ENCODE peak calls at places on chromosomes 6 and 20, in ten cellular contexts. One of them, this sample, is unnamed.

GRCh38 chr6:167832497-167833395 is 6.0 kb downstream of the AFDN start:
- DNase-seq in neural crest cell: no peak
- DNase-seq in AG08395: no peak
- DNase-seq in effector memory CD8-positive, alpha-beta T cell: no peak
- DNase-seq in epithelial cell of proximal tubule: no peak
- DNase-seq in activated CD8-positive, alpha-beta memory T cell treated with anti-CD3 and anti-CD28 coated beads for 1 hour: no peak
- DNase-seq in stimulated activated CD8-positive, alpha-beta memory T cell treated with anti-CD3 and anti-CD28 coated beads, Interleukin-15, amount 100 ng/mL, for 24 hours: no peak
- DNase-seq in EL: no peak
- DNase-seq in HFF-Myc: no peak
- DNase-seq in A549: no peak
- DNase-seq in this sample: no peak

GRCh38 chr6:24004062-24004461 is 122.0 kb upstream of the NRSN1 start:
- DNase-seq in epithelial cell of proximal tubule: no peak
- DNase-seq in effector memory CD8-positive, alpha-beta T cell: no peak
- DNase-seq in stimulated activated CD8-positive, alpha-beta memory T cell treated with anti-CD3 and anti-CD28 coated beads, Interleukin-15, amount 100 ng/mL, for 24 hours: no peak
- DNase-seq in EL: no peak
- DNase-seq in AG08395: peak
- DNase-seq in HFF-Myc: no peak
- DNase-seq in activated CD8-positive, alpha-beta memory T cell treated with anti-CD3 and anti-CD28 coated beads for 1 hour: no peak
- DNase-seq in neural crest cell: no peak
- DNase-seq in A549: no peak
- DNase-seq in this sample: no peak

GRCh38 chr6:3894535-3895302 is 45.5 kb downstream of the FAM50B start:
- DNase-seq in stimulated activated CD8-positive, alpha-beta memory T cell treated with anti-CD3 and anti-CD28 coated beads, Interleukin-15, amount 100 ng/mL, for 24 hours: no peak
- DNase-seq in HFF-Myc: no peak
- DNase-seq in neural crest cell: no peak
- DNase-seq in effector memory CD8-positive, alpha-beta T cell: no peak
- DNase-seq in epithelial cell of proximal tubule: no peak
- DNase-seq in activated CD8-positive, alpha-beta memory T cell treated with anti-CD3 and anti-CD28 coated beads for 1 hour: no peak
- DNase-seq in A549: no peak
- DNase-seq in AG08395: no peak
- DNase-seq in EL: no peak
- DNase-seq in this sample: no peak

GRCh38 chr6:113102761-113103160 is 754.4 kb upstream of the MARCKS start:
- DNase-seq in stimulated activated CD8-positive, alpha-beta memory T cell treated with anti-CD3 and anti-CD28 coated beads, Interleukin-15, amount 100 ng/mL, for 24 hours: no peak
- DNase-seq in A549: no peak
- DNase-seq in AG08395: peak
- DNase-seq in HFF-Myc: peak
- DNase-seq in epithelial cell of proximal tubule: no peak
- DNase-seq in activated CD8-positive, alpha-beta memory T cell treated with anti-CD3 and anti-CD28 coated beads for 1 hour: no peak
- DNase-seq in effector memory CD8-positive, alpha-beta T cell: no peak
- DNase-seq in neural crest cell: no peak
- DNase-seq in EL: peak
- DNase-seq in this sample: no peak

GRCh38 chr6:167849846-167850459 is 23.2 kb downstream of the AFDN start:
- DNase-seq in activated CD8-positive, alpha-beta memory T cell treated with anti-CD3 and anti-CD28 coated beads for 1 hour: no peak
- DNase-seq in A549: peak
- DNase-seq in stimulated activated CD8-positive, alpha-beta memory T cell treated with anti-CD3 and anti-CD28 coated beads, Interleukin-15, amount 100 ng/mL, for 24 hours: no peak
- DNase-seq in EL: peak
- DNase-seq in HFF-Myc: no peak
- DNase-seq in effector memory CD8-positive, alpha-beta T cell: no peak
- DNase-seq in AG08395: no peak
- DNase-seq in neural crest cell: no peak
- DNase-seq in epithelial cell of proximal tubule: peak
- DNase-seq in this sample: peak

GRCh38 chr6:162056745-162057144 is 670.8 kb downstream of the PRKN start:
- DNase-seq in AG08395: peak
- DNase-seq in neural crest cell: no peak
- DNase-seq in EL: no peak
- DNase-seq in epithelial cell of proximal tubule: peak
- DNase-seq in A549: peak
- DNase-seq in HFF-Myc: no peak
- DNase-seq in activated CD8-positive, alpha-beta memory T cell treated with anti-CD3 and anti-CD28 coated beads for 1 hour: no peak
- DNase-seq in stimulated activated CD8-positive, alpha-beta memory T cell treated with anti-CD3 and anti-CD28 coated beads, Interleukin-15, amount 100 ng/mL, for 24 hours: no peak
- DNase-seq in effector memory CD8-positive, alpha-beta T cell: no peak
- DNase-seq in this sample: peak

GRCh38 chr6:26660096-26660425 is 515 bp upstream of the ZNF322 start:
- DNase-seq in EL: no peak
- DNase-seq in stimulated activated CD8-positive, alpha-beta memory T cell treated with anti-CD3 and anti-CD28 coated beads, Interleukin-15, amount 100 ng/mL, for 24 hours: no peak
- DNase-seq in HFF-Myc: no peak
- DNase-seq in effector memory CD8-positive, alpha-beta T cell: no peak
- DNase-seq in epithelial cell of proximal tubule: no peak
- DNase-seq in activated CD8-positive, alpha-beta memory T cell treated with anti-CD3 and anti-CD28 coated beads for 1 hour: no peak
- DNase-seq in AG08395: peak
- DNase-seq in neural crest cell: no peak
- DNase-seq in A549: peak
- DNase-seq in this sample: no peak

GRCh38 chr20:61416546-61416945 is 164.5 kb downstream of the CDH4 start:
- DNase-seq in AG08395: no peak
- DNase-seq in neural crest cell: no peak
- DNase-seq in effector memory CD8-positive, alpha-beta T cell: no peak
- DNase-seq in stimulated activated CD8-positive, alpha-beta memory T cell treated with anti-CD3 and anti-CD28 coated beads, Interleukin-15, amount 100 ng/mL, for 24 hours: no peak
- DNase-seq in EL: no peak
- DNase-seq in epithelial cell of proximal tubule: no peak
- DNase-seq in A549: no peak
- DNase-seq in activated CD8-positive, alpha-beta memory T cell treated with anti-CD3 and anti-CD28 coated beads for 1 hour: no peak
- DNase-seq in HFF-Myc: no peak
- DNase-seq in this sample: no peak

GRCh38 chr6:149150999-149151398 is 166.5 kb upstream of the TAB2 start:
- DNase-seq in effector memory CD8-positive, alpha-beta T cell: no peak
- DNase-seq in stimulated activated CD8-positive, alpha-beta memory T cell treated with anti-CD3 and anti-CD28 coated beads, Interleukin-15, amount 100 ng/mL, for 24 hours: no peak
- DNase-seq in neural crest cell: no peak
- DNase-seq in activated CD8-positive, alpha-beta memory T cell treated with anti-CD3 and anti-CD28 coated beads for 1 hour: no peak
- DNase-seq in HFF-Myc: no peak
- DNase-seq in epithelial cell of proximal tubule: no peak
- DNase-seq in A549: no peak
- DNase-seq in AG08395: no peak
- DNase-seq in EL: no peak
- DNase-seq in this sample: no peak

GRCh38 chr6:127058027-127058426 is 60.4 kb upstream of the RSPO3 start:
- DNase-seq in stimulated activated CD8-positive, alpha-beta memory T cell treated with anti-CD3 and anti-CD28 coated beads, Interleukin-15, amount 100 ng/mL, for 24 hours: no peak
- DNase-seq in AG08395: no peak
- DNase-seq in neural crest cell: no peak
- DNase-seq in HFF-Myc: peak
- DNase-seq in activated CD8-positive, alpha-beta memory T cell treated with anti-CD3 and anti-CD28 coated beads for 1 hour: no peak
- DNase-seq in A549: no peak
- DNase-seq in effector memory CD8-positive, alpha-beta T cell: no peak
- DNase-seq in epithelial cell of proximal tubule: no peak
- DNase-seq in EL: peak
- DNase-seq in this sample: no peak

GRCh38 chr6:108608453-108609275 is 47.9 kb downstream of the FOXO3 start:
- DNase-seq in neural crest cell: no peak
- DNase-seq in epithelial cell of proximal tubule: no peak
- DNase-seq in A549: no peak
- DNase-seq in HFF-Myc: no peak
- DNase-seq in activated CD8-positive, alpha-beta memory T cell treated with anti-CD3 and anti-CD28 coated beads for 1 hour: no peak
- DNase-seq in EL: no peak
- DNase-seq in AG08395: no peak
- DNase-seq in stimulated activated CD8-positive, alpha-beta memory T cell treated with anti-CD3 and anti-CD28 coated beads, Interleukin-15, amount 100 ng/mL, for 24 hours: no peak
- DNase-seq in effector memory CD8-positive, alpha-beta T cell: no peak
- DNase-seq in this sample: no peak

GRCh38 chr6:133890941-133891813 is 2.3 kb downstream of the TCF21 start:
- DNase-seq in activated CD8-positive, alpha-beta memory T cell treated with anti-CD3 and anti-CD28 coated beads for 1 hour: no peak
- DNase-seq in A549: peak
- DNase-seq in effector memory CD8-positive, alpha-beta T cell: no peak
- DNase-seq in HFF-Myc: no peak
- DNase-seq in neural crest cell: peak
- DNase-seq in AG08395: no peak
- DNase-seq in stimulated activated CD8-positive, alpha-beta memory T cell treated with anti-CD3 and anti-CD28 coated beads, Interleukin-15, amount 100 ng/mL, for 24 hours: no peak
- DNase-seq in EL: peak
- DNase-seq in epithelial cell of proximal tubule: no peak
- DNase-seq in this sample: no peak

This sample was measured in kidney epithelial cell.